ENCODE peak calls at places on chromosome 2, in nine cellular contexts. T, O, B, U, Y, Q, F, I and E are unnamed samples.

GRCh38 chr2:196703660-196704209 is 64.2 kb downstream of the CCDC150 start:
- DNase-seq in Q (no peak), T (no peak), U (no peak), F (no peak), Y (no peak), O (no peak), B (no peak), I (peak; percentile 24), E (no peak)

GRCh38 chr2:178279636-178280035 is 85.3 kb downstream of the OSBPL6 start:
- DNase-seq in O (no peak), T (no peak), B (no peak), F (no peak), I (no peak), Y (no peak), Q (no peak), U (no peak), E (no peak)

GRCh38 chr2:73063909-73064875 is 7.3 kb downstream of the SFXN5 start:
- DNase-seq in F (no peak), B (no peak), I (peak; percentile 73), Q (no peak), Y (no peak), U (no peak), T (peak; percentile 79), O (no peak), E (no peak)

GRCh38 chr2:37357461-37358008 is 13.1 kb downstream of the QPCT start:
- DNase-seq in U (peak; percentile 34), O (no peak), T (no peak), B (no peak), F (peak; percentile 38), Y (no peak), Q (no peak), I (no peak), E (no peak)

GRCh38 chr2:170139276-170139967 is 38.5 kb upstream of the MYO3B start:
- DNase-seq in O (no peak), I (no peak), U (no peak), T (no peak), B (no peak), F (no peak), Y (no peak), Q (no peak), E (no peak)

GRCh38 chr2:73611867-73612266 is 30.4 kb downstream of the NAT8 start:
- DNase-seq in Q (no peak), Y (no peak), B (no peak), I (peak; percentile 38), F (no peak), T (no peak), O (no peak), U (no peak), E (no peak)

GRCh38 chr2:215879977-215880940 is 133.1 kb downstream of the MREG start:
- DNase-seq in B (no peak), F (no peak), U (no peak), Q (no peak), O (no peak), I (no peak), T (no peak), Y (no peak), E (no peak)

GRCh38 chr2:174787485-174788205 is 23.4 kb upstream of the CHRNA1 start:
- DNase-seq in F (no peak), B (no peak), U (no peak), Q (no peak), Y (no peak), T (peak; percentile 79), O (no peak), I (no peak), E (no peak)

GRCh38 chr2:105926960-105927678 is 182.4 kb downstream of the NCK2 start:
- DNase-seq in Y (no peak), B (no peak), F (no peak), Q (peak; percentile 27), I (no peak), U (peak; percentile 53), T (no peak), O (no peak), E (no peak)

GRCh38 chr2:231996797-231997555 is 35.5 kb downstream of the DIS3L2 start:
- DNase-seq in Q (no peak), U (no peak), T (no peak), O (no peak), F (no peak), B (no peak), I (no peak), Y (no peak), E (no peak)

GRCh38 chr2:61733563-61733962 is 120.3 kb downstream of the FAM161A start:
- DNase-seq in I (no peak), Q (no peak), U (no peak), B (no peak), Y (no peak), T (no peak), F (no peak), O (no peak), E (no peak)

GRCh38 chr2:119259296-119259860 is 35.7 kb downstream of the STEAP3 start:
- DNase-seq in T (peak; percentile 65), F (no peak), U (no peak), Q (no peak), Y (no peak), B (no peak), I (no peak), O (no peak), E (no peak)

GRCh38 chr2:69781321-69782248 is 39.7 kb downstream of the ANXA4 start:
- DNase-seq in B (no peak), I (no peak), Y (peak; percentile 38), T (no peak), O (peak; percentile 69), Q (no peak), U (no peak), F (no peak), E (no peak)

GRCh38 chr2:222637072-222637471 is 18.8 kb downstream of the FARSB start:
- DNase-seq in I (no peak), U (no peak), B (no peak), Y (no peak), T (no peak), Q (no peak), F (no peak), O (no peak), E (no peak)

GRCh38 chr2:240136671-240137292 is 677 bp upstream of the COPS9 start:
- DNase-seq in F (no peak), O (no peak), Q (peak; percentile 17), B (no peak), Y (no peak), U (no peak), I (no peak), T (peak; percentile 37), E (no peak)

GRCh38 chr2:223930002-223930976 is 14.8 kb downstream of the WDFY1 start:
- DNase-seq in F (peak; percentile 80), U (peak; percentile 78), Q (no peak), B (peak; percentile 74), T (peak; percentile 56), O (no peak), Y (peak; percentile 35), I (no peak), E (peak; percentile 69)

GRCh38 chr2:43824951-43825493 is 13.6 kb downstream of the ABCG5 start:
- DNase-seq in Q (no peak), O (no peak), B (no peak), F (no peak), I (no peak), Y (no peak), T (no peak), U (no peak), E (no peak)

GRCh38 chr2:147790580-147790979 is 54.2 kb upstream of the ACVR2A start:
- DNase-seq in O (no peak), Y (no peak), B (no peak), F (no peak), T (no peak), U (no peak), Q (no peak), I (no peak), E (no peak)

GRCh38 chr2:36357506-36358316 is 2.1 kb downstream of the CRIM1 start:
- DNase-seq in T (peak; percentile 80), F (peak; percentile 55), Y (peak; percentile 48), O (no peak), B (peak; percentile 77), U (no peak), I (peak; percentile 84), Q (no peak), E (peak; percentile 83)

GRCh38 chr2:212337036-212337435 is 201.6 kb downstream of the ERBB4 start:
- DNase-seq in T (no peak), Y (no peak), Q (no peak), B (no peak), U (no peak), I (no peak), O (no peak), F (no peak), E (no peak)

GRCh38 chr2:144505245-144505801 is 14.6 kb downstream of the ZEB2 start:
- DNase-seq in Q (no peak), Y (no peak), T (peak; percentile 63), I (peak; percentile 19), B (no peak), O (no peak), U (peak; percentile 43), F (peak; percentile 63), E (no peak)
- H3K36me3 ChIP-seq in Q (no peaks in the 10 kb centered on the region), Y (no peaks in the 10 kb centered on the region), T (no peaks in the 10 kb centered on the region), I (no peaks in the 10 kb centered on the region), B (no peaks in the 10 kb centered on the region), O (no peaks in the 10 kb centered on the region), U (no peaks in the 10 kb centered on the region), F (peaks cover 2% of the 10 kb centered on the region), E (no peaks in the 10 kb centered on the region)

GRCh38 chr2:65388051-65388531 is 44.3 kb downstream of the SPRED2 start:
- DNase-seq in U (no peak), B (no peak), F (no peak), Y (no peak), Q (no peak), O (no peak), I (peak; percentile 95), T (no peak), E (no peak)
- H3K27ac ChIP-seq in U (no peak overlapping the region), B (no peak overlapping the region), F (no peak overlapping the region), Y (no peak overlapping the region), Q (no peak overlapping the region), O (no peak overlapping the region), I (peak overlapping the region; percentile 93), T (no peak overlapping the region), E (no peak overlapping the region)

GRCh38 chr2:227000123-227000522 is 163.9 kb downstream of the COL4A4 start:
- DNase-seq in Q (no peak), T (no peak), B (no peak), O (no peak), I (no peak), U (no peak), Y (no peak), F (no peak), E (no peak)
- H3K36me3 ChIP-seq in Q (no peaks in the 10 kb centered on the region), T (no peaks in the 10 kb centered on the region), B (peaks cover 10% of the 10 kb centered on the region), O (no peaks in the 10 kb centered on the region), I (no peaks in the 10 kb centered on the region), U (peaks cover 48% of the 10 kb centered on the region), Y (no peaks in the 10 kb centered on the region), F (peaks cover 45% of the 10 kb centered on the region), E (peaks cover 30% of the 10 kb centered on the region)

DNA sequence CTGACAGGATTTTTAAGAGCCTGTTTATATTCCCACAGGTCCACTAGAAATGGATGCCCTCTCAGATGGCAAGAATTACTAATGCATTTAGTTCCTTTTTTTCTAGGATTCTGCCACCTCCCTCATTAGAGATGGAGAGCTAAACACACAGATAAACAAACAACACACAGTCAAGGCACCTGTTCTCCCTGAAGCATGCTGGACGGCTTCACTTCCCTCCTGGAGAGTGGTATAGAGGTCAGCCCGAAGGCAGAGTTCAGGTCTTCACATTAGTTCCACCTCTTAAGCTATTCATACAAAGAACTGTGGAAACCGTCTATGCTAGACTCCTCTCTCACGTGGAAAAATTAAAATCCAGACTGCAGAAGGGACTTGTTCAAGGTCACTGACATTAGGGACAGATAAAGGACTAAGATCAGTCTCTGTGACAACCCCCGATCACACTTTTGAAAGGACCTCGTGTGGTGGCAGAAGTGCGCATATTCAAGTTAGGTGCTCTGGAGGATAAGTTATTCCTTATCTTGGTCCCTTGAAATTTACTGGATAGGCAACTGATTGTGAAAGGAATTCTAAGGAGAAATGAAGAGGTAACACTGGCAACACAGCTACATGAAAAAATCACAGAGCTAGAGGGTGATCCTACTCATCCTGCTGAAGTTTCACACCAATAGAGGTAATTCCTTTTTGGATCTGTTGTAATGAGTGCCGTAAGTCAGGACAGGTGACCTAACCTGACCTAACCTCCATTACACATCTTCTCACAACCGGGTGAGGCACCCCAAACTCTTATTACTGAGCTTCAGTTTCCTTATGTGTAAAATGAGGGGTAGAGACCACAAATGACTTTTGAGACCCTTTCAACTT is 75.1 kb downstream of the SPRED2 start:
- DNase-seq in Q (no peak), F (no peak), I (no peak), O (no peak), B (no peak), U (no peak), Y (no peak), T (no peak), E (no peak)
- H3K27ac ChIP-seq in Q (no peak overlapping the region), F (no peak overlapping the region), I (no peak overlapping the region), O (no peak overlapping the region), B (no peak overlapping the region), U (no peak overlapping the region), Y (no peak overlapping the region), T (no peak overlapping the region), E (no peak overlapping the region)